ENCODE peak calls at places on chromosomes 12 and 14, in five cellular contexts. One of them, this sample, is unnamed.

GRCh38 chr12:39912211-39912980 is 193.5 kb downstream of the SLC2A13 start:
- DNase-seq in lower lobe of right lung: peak
- DNase-seq in PC-3: peak
- DNase-seq in cardiac fibroblast: no peak
- DNase-seq in fibroblast of mammary gland: no peak
- DNase-seq in this sample: peak

GRCh38 chr14:79254069-79254775 is 957.1 kb downstream of the DIO2 start:
- DNase-seq in lower lobe of right lung: no peak
- DNase-seq in PC-3: no peak
- DNase-seq in cardiac fibroblast: peak
- DNase-seq in fibroblast of mammary gland: peak
- DNase-seq in this sample: no peak

GRCh38 chr14:91138511-91139359 is 24.9 kb downstream of the DGLUCY start:
- DNase-seq in lower lobe of right lung: no peak
- DNase-seq in PC-3: peak
- DNase-seq in cardiac fibroblast: peak
- DNase-seq in fibroblast of mammary gland: peak
- DNase-seq in this sample: peak

GRCh38 chr12:79008591-79008990 is 144.0 kb downstream of the SYT1 start:
- DNase-seq in lower lobe of right lung: no peak
- DNase-seq in PC-3: no peak
- DNase-seq in cardiac fibroblast: no peak
- DNase-seq in fibroblast of mammary gland: no peak
- DNase-seq in this sample: no peak

GRCh38 chr14:73240816-73241480 is 3.6 kb downstream of the PAPLN start:
- DNase-seq in lower lobe of right lung: no peak
- DNase-seq in PC-3: no peak
- DNase-seq in cardiac fibroblast: no peak
- DNase-seq in fibroblast of mammary gland: no peak
- DNase-seq in this sample: no peak

GRCh38 chr12:97148941-97149559 is 242.0 kb downstream of the NEDD1 start:
- DNase-seq in lower lobe of right lung: peak
- DNase-seq in PC-3: peak
- DNase-seq in cardiac fibroblast: peak
- DNase-seq in fibroblast of mammary gland: peak
- DNase-seq in this sample: peak

GRCh38 chr12:47715393-47715876 is 9.6 kb upstream of the RPAP3 start:
- DNase-seq in lower lobe of right lung: peak
- DNase-seq in PC-3: peak
- DNase-seq in cardiac fibroblast: peak
- DNase-seq in fibroblast of mammary gland: peak
- DNase-seq in this sample: peak

GRCh38 chr12:67794151-67794550 is 145.6 kb downstream of the DYRK2 start:
- DNase-seq in lower lobe of right lung: no peak
- DNase-seq in PC-3: no peak
- DNase-seq in cardiac fibroblast: peak
- DNase-seq in fibroblast of mammary gland: peak
- DNase-seq in this sample: no peak

GRCh38 chr14:106665814-106666213 is 1139.4 kb downstream of the TMEM121 start:
- DNase-seq in lower lobe of right lung: no peak
- DNase-seq in PC-3: no peak
- DNase-seq in cardiac fibroblast: no peak
- DNase-seq in fibroblast of mammary gland: no peak
- DNase-seq in this sample: no peak

GRCh38 chr12:114476159-114476558 is 70.2 kb upstream of the TBX5 start:
- DNase-seq in lower lobe of right lung: no peak
- DNase-seq in PC-3: peak
- DNase-seq in cardiac fibroblast: peak
- DNase-seq in fibroblast of mammary gland: peak
- DNase-seq in this sample: peak

GRCh38 chr12:88509851-88510250 is 70.4 kb downstream of the KITLG start:
- DNase-seq in lower lobe of right lung: no peak
- DNase-seq in PC-3: no peak
- DNase-seq in cardiac fibroblast: no peak
- DNase-seq in fibroblast of mammary gland: peak
- DNase-seq in this sample: no peak

GRCh38 chr14:53979141-53979673 is 22.6 kb upstream of the BMP4 start:
- DNase-seq in lower lobe of right lung: no peak
- DNase-seq in PC-3: no peak
- DNase-seq in cardiac fibroblast: no peak
- DNase-seq in fibroblast of mammary gland: no peak
- DNase-seq in this sample: no peak

GRCh38 chr12:121536058-121536928 is 44.5 kb downstream of the KDM2B start:
- DNase-seq in lower lobe of right lung: peak
- DNase-seq in PC-3: no peak
- DNase-seq in cardiac fibroblast: peak
- DNase-seq in fibroblast of mammary gland: peak
- DNase-seq in this sample: peak

GRCh38 chr14:27536748-27537147 is 938.9 kb upstream of the NOVA1 start:
- DNase-seq in lower lobe of right lung: no peak
- DNase-seq in PC-3: no peak
- DNase-seq in cardiac fibroblast: no peak
- DNase-seq in fibroblast of mammary gland: no peak
- DNase-seq in this sample: no peak

GRCh38 chr14:67514203-67514607 is 18.9 kb upstream of the PLEKHH1 start:
- DNase-seq in lower lobe of right lung: no peak
- DNase-seq in PC-3: no peak
- DNase-seq in cardiac fibroblast: no peak
- DNase-seq in fibroblast of mammary gland: no peak
- DNase-seq in this sample: no peak

GRCh38 chr14:34219661-34220060 is 242.4 kb downstream of the SPTSSA start:
- DNase-seq in lower lobe of right lung: no peak
- DNase-seq in PC-3: peak
- DNase-seq in cardiac fibroblast: no peak
- DNase-seq in fibroblast of mammary gland: no peak
- DNase-seq in this sample: peak

GRCh38 chr12:22230280-22230794 is 104.2 kb downstream of the ST8SIA1 start:
- DNase-seq in lower lobe of right lung: no peak
- DNase-seq in PC-3: peak
- DNase-seq in cardiac fibroblast: peak
- DNase-seq in fibroblast of mammary gland: peak
- DNase-seq in this sample: peak

GRCh38 chr12:82625523-82625922 is 61.2 kb upstream of the TMTC2 start:
- DNase-seq in lower lobe of right lung: no peak
- DNase-seq in PC-3: no peak
- DNase-seq in cardiac fibroblast: no peak
- DNase-seq in fibroblast of mammary gland: no peak
- DNase-seq in this sample: no peak

GRCh38 chr14:68787235-68787727 is 5.6 kb downstream of the ZFP36L1 start:
- DNase-seq in lower lobe of right lung: no peak
- DNase-seq in PC-3: no peak
- DNase-seq in cardiac fibroblast: no peak
- DNase-seq in fibroblast of mammary gland: peak
- DNase-seq in this sample: peak

GRCh38 chr14:86035882-86036281 is 505.9 kb downstream of the FLRT2 start:
- DNase-seq in lower lobe of right lung: no peak
- DNase-seq in PC-3: peak
- DNase-seq in cardiac fibroblast: peak
- DNase-seq in fibroblast of mammary gland: peak
- DNase-seq in this sample: peak

GRCh38 chr12:130761537-130762318 is 45.6 kb upstream of the RIMBP2 start:
- DNase-seq in lower lobe of right lung: no peak
- DNase-seq in PC-3: peak
- DNase-seq in cardiac fibroblast: peak
- DNase-seq in fibroblast of mammary gland: peak
- DNase-seq in this sample: peak

GRCh38 chr14:75259510-75259855 is 19.1 kb upstream of the FOS start:
- DNase-seq in lower lobe of right lung: no peak
- DNase-seq in PC-3: peak
- DNase-seq in cardiac fibroblast: peak
- DNase-seq in fibroblast of mammary gland: peak
- DNase-seq in this sample: no peak

GRCh38 chr12:57219993-57220728 is 3.6 kb downstream of the NXPH4 start:
- DNase-seq in lower lobe of right lung: no peak
- DNase-seq in PC-3: no peak
- DNase-seq in cardiac fibroblast: no peak
- DNase-seq in fibroblast of mammary gland: no peak
- DNase-seq in this sample: no peak
- H3K4me3 ChIP-seq in lower lobe of right lung: no peak
- H3K4me3 ChIP-seq in PC-3: no peak
- H3K4me3 ChIP-seq in cardiac fibroblast: no peak
- H3K4me3 ChIP-seq in fibroblast of mammary gland: no peak
- H3K4me3 ChIP-seq in this sample: no peak

DNA sequence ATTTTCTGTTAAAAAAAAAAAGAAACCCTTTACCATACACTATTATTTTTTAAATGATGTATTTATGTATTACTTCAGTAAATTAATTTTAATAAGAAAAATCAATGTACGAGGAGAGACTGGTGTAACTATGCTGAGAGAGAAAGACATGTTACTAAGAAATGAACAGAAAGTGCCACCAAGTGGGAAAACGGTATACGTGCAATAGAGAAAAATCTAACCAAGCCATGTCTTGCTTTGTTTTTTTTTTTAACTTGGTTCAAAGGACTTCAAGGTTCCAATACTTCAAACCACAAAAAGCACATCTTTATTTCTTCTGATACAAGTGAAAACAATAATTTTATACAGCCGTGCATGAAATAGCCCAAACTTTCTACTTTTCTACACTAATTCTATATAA is 22.9 kb downstream of the NDUFA12 start:
- DNase-seq in lower lobe of right lung: no peak
- DNase-seq in PC-3: peak
- DNase-seq in cardiac fibroblast: peak
- DNase-seq in fibroblast of mammary gland: peak
- DNase-seq in this sample: no peak
- TF ChIP-seq CTCF in lower lobe of right lung: no peak
- TF ChIP-seq CTCF in PC-3: peak
- TF ChIP-seq CTCF in cardiac fibroblast: no peak
- TF ChIP-seq CTCF in fibroblast of mammary gland: peak
- TF ChIP-seq CTCF in this sample: peak

DNA sequence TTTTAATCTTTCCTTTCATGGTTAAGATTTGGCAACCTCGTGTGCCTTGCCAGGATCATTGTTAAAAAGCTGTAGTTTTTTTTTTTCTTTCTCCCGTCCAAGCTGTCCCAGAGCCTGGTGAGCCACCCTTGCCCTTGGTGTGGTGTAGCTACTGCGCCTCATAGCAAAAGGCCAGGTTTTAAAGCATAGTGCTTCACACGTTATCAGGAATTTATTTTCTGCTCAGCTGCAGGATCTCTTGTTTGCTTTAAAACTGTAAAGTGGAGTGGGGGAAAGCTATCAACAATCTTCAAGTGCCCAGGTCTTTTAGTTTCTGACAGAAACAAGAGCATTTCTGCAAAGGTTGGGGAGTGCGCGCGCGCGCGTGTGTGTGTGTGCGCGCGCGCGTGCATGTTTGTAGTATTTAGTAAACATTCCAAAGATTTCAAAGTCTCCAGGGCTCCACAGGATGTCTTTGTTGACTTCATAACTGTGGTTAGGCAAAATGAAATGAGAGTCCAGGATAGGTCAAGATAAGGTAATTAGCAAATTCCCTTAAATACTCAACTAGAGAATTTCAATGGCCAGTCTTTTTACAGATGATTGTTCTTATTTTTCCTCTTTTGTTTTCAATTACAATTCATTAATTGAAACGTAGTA is 45.5 kb downstream of the EML1 start:
- DNase-seq in lower lobe of right lung: peak
- DNase-seq in PC-3: peak
- DNase-seq in cardiac fibroblast: peak
- DNase-seq in fibroblast of mammary gland: peak
- DNase-seq in this sample: peak
- H3K4me3 ChIP-seq in lower lobe of right lung: no peak
- H3K4me3 ChIP-seq in PC-3: no peak
- H3K4me3 ChIP-seq in cardiac fibroblast: no peak
- H3K4me3 ChIP-seq in fibroblast of mammary gland: no peak
- H3K4me3 ChIP-seq in this sample: no peak

GRCh38 chr12:28536088-28536487 is 345.8 kb downstream of the CCDC91 start:
- DNase-seq in lower lobe of right lung: no peak
- DNase-seq in PC-3: peak
- DNase-seq in cardiac fibroblast: peak
- DNase-seq in fibroblast of mammary gland: peak
- DNase-seq in this sample: peak
- TF ChIP-seq CTCF in lower lobe of right lung: no peak
- TF ChIP-seq CTCF in PC-3: no peak
- TF ChIP-seq CTCF in cardiac fibroblast: peak
- TF ChIP-seq CTCF in fibroblast of mammary gland: peak
- TF ChIP-seq CTCF in this sample: no peak

GRCh38 chr12:27246141-27246540 is 2.1 kb downstream of the STK38L start:
- DNase-seq in lower lobe of right lung: no peak
- DNase-seq in PC-3: no peak
- DNase-seq in cardiac fibroblast: no peak
- DNase-seq in fibroblast of mammary gland: no peak
- DNase-seq in this sample: no peak
- H3K4me3 ChIP-seq in lower lobe of right lung: no peak
- H3K4me3 ChIP-seq in PC-3: peak
- H3K4me3 ChIP-seq in cardiac fibroblast: peak
- H3K4me3 ChIP-seq in fibroblast of mammary gland: no peak
- H3K4me3 ChIP-seq in this sample: peak

GRCh38 chr12:110560048-110560447 is 23.1 kb downstream of the PPTC7 start:
- DNase-seq in lower lobe of right lung: no peak
- DNase-seq in PC-3: no peak
- DNase-seq in cardiac fibroblast: no peak
- DNase-seq in fibroblast of mammary gland: no peak
- DNase-seq in this sample: no peak
- TF ChIP-seq CTCF in lower lobe of right lung: no peak
- TF ChIP-seq CTCF in PC-3: no peak
- TF ChIP-seq CTCF in cardiac fibroblast: no peak
- TF ChIP-seq CTCF in fibroblast of mammary gland: no peak
- TF ChIP-seq CTCF in this sample: no peak

DNA sequence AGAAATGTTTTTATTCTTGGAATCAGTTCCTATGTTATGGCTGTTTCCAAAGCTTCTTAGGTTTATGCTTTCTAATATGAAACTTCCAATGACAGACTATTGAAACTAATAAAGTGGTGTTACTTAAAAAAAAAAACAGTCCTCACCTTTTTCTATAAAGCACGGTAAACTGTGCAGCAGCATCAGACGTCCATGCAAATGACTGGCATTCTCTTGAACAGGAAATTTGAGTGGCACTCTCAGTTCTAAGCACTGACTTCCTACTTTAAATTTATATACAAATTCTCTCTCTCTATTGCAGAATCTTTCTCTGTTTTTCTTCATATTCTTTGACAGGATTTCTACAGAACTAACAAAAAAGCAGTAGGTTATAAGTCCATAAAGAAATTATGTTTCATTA is 2.8 kb upstream of the RAD51AP1 start:
- DNase-seq in lower lobe of right lung: no peak
- DNase-seq in PC-3: no peak
- DNase-seq in cardiac fibroblast: no peak
- DNase-seq in fibroblast of mammary gland: no peak
- DNase-seq in this sample: no peak
- H3K4me3 ChIP-seq in lower lobe of right lung: no peak
- H3K4me3 ChIP-seq in PC-3: no peak
- H3K4me3 ChIP-seq in cardiac fibroblast: no peak
- H3K4me3 ChIP-seq in fibroblast of mammary gland: no peak
- H3K4me3 ChIP-seq in this sample: no peak